ENCODE peak calls at places on chromosomes 11 and 22, in six cellular contexts. W, L, Z, F, C and I are unnamed samples.

GRCh38 chr11:131957891-131958290 is 587.5 kb downstream of the NTM start:
- DNase-seq in W (no peak), L (no peak), Z (no peak), F (no peak), C (no peak), I (no peak)

GRCh38 chr11:3859373-3859881 is 4.0 kb downstream of the STIM1 start:
- DNase-seq in W (peak; percentile 82), L (peak; percentile 80), Z (no peak), F (peak; percentile 75), C (no peak), I (peak; percentile 70)

GRCh38 chr22:20858615-20859416 is at the start of the genes PI4KA and SNAP29:
- DNase-seq in W (peak; percentile 99), L (peak; percentile 99), Z (peak; percentile 99), F (peak; percentile 99), C (peak; percentile 93), I (peak; percentile 100)

GRCh38 chr22:25636323-25636722 is 71.8 kb downstream of the GRK3 start:
- DNase-seq in W (no peak), L (no peak), Z (no peak), F (no peak), C (no peak), I (no peak)

GRCh38 chr11:110797453-110797852 is 85.2 kb upstream of the ARHGAP20 start:
- DNase-seq in W (no peak), L (no peak), Z (no peak), F (no peak), C (no peak), I (no peak)

GRCh38 chr11:61551630-61552029 is 29.2 kb downstream of the SYT7 start:
- DNase-seq in W (no peak), L (peak; percentile 82), Z (no peak), F (no peak), C (peak; percentile 34), I (no peak)

GRCh38 chr11:45894555-45895247 is 9.2 kb downstream of the MAPK8IP1 start:
- DNase-seq in W (no peak), L (no peak), Z (no peak), F (no peak), C (no peak), I (peak; percentile 20)

GRCh38 chr11:8219257-8220021 is 44.2 kb downstream of the LMO1 start:
- DNase-seq in W (peak; percentile 60), L (no peak), Z (peak; percentile 72), F (peak; percentile 63), C (peak; percentile 50), I (no peak)

GRCh38 chr11:33936745-33937612 is 45.1 kb upstream of the LMO2 start:
- DNase-seq in W (peak; percentile 65), L (peak; percentile 73), Z (no peak), F (no peak), C (no peak), I (peak; percentile 63)

GRCh38 chr11:60974726-60975125 is 3.2 kb downstream of the CD6 start:
- DNase-seq in W (no peak), L (no peak), Z (no peak), F (no peak), C (no peak), I (no peak)

GRCh38 chr22:45202333-45203149 is 38.2 kb downstream of the KIAA0930 start:
- DNase-seq in W (no peak), L (no peak), Z (no peak), F (no peak), C (no peak), I (no peak)

GRCh38 chr11:22459053-22459452 is 120.9 kb downstream of the SLC17A6 start:
- DNase-seq in W (no peak), L (no peak), Z (no peak), F (no peak), C (no peak), I (no peak)

GRCh38 chr11:72162891-72163492 is 27.5 kb downstream of the FOLR3 start:
- DNase-seq in W (no peak), L (no peak), Z (no peak), F (no peak), C (no peak), I (no peak)

GRCh38 chr11:116415095-116415494 is 357.7 kb downstream of the BUD13 start:
- DNase-seq in W (no peak), L (no peak), Z (no peak), F (no peak), C (no peak), I (no peak)

DNA sequence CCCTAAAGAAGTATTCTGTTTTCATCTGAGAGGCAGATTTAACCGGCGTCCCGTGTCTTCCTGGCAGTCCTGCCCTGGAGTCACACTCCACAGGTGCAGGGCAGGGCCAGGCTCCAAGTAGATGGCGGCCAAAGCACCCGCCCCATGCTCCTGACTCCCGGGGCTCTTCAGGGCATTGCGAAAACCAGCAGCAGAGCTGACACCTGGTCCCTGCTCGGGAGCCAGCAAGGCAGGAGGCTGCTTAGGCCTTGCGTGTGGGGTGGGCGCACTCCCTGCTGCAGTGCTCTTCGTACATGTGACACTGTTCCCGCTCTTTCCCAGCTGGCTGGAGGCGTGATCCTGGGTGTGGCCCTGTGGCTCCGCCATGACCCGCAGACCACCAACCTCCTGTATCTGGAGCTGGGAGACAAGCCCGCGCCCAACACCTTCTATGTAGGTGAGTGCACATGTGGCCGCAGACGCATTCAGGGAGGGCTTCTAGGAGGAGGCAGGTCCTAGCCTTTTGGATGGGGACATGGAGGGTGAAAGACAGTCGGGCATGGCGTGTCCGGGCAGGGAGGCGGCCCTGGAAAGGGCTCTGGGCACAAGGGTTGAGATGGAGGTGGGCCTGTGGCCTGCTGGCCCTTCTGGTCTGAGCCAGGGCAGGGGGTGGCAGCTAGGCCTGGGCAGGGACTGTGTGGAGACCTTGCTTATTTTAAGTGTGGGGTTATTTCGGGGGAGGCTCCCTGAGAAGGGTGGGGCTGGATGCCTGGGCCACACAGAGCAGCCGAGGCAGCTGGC is 10.3 kb upstream of the TSSC4 start:
- DNase-seq in W (no peak), L (no peak), Z (no peak), F (no peak), C (no peak), I (peak; percentile 78)
- H3K4me3 ChIP-seq in W (no peak overlapping the region), L (no peak overlapping the region), Z (no peak overlapping the region), F (no peak overlapping the region), C (no peak overlapping the region), I (no peak overlapping the region)

GRCh38 chr11:70077411-70078094 is 564 bp upstream of the ANO1 start:
- DNase-seq in W (no peak), L (no peak), Z (no peak), F (peak; percentile 13), C (no peak), I (no peak)

GRCh38 chr11:70079691-70080090 is 1.6 kb downstream of the ANO1 start:
- DNase-seq in W (no peak), L (no peak), Z (no peak), F (peak; percentile 3), C (no peak), I (no peak)

GRCh38 chr11:70080763-70081162 is 2.6 kb downstream of the ANO1 start:
- DNase-seq in W (no peak), L (no peak), Z (no peak), F (no peak), C (peak; percentile 38), I (peak; percentile 50)

GRCh38 chr11:70078095-70078795 is at the start of gene ANO1:
- DNase-seq in W (peak; percentile 50), L (no peak), Z (peak; percentile 58), F (peak; percentile 27), C (no peak), I (no peak)

DNA sequence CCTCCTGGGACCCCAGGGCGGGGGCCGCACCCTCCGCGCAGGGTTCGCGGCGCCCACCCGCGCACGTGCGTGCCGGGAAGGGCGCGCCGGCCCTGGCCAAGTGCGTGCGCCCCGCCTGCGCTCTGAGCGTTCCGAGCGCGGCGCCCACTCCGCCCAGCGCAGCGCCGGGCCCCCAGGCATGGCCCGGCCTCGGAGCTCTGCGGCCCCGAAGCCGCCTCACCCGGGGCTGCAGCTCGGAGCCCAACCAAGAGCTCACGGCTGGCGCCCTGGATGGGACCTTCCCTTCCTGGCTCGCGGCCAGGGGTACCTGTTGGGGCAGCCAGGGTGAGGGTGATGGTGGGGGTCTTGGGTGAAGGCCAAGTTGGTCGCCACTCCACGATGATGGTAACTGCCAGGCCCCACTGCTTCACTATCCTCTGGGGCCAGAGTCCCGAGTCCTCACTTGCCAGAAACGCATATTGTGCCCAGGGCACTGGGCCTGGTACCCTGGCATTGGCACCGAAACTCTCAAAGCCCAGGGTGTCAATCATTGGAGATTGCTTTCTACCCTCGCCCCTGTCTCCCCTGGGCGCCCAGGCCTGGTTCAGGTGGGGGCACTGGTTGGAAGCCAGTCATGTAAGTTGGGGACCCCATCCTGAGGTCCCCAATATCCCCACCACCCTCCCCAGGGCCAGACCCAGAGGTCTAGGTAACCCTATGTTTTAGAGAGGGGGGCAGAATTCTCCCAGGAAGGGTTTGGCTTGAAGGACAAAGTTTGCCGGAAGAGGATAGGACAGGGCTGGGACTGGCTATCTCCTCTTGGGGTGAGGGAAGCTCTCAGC is 889 bp downstream of the ANO1 start:
- DNase-seq in W (no peak), L (no peak), Z (peak; percentile 36), F (peak; percentile 15), C (no peak), I (peak; percentile 38)
- H3K4me1 ChIP-seq in W (no peaks in the 10 kb centered on the region), L (no peaks in the 10 kb centered on the region), Z (no peaks in the 10 kb centered on the region), F (no peaks in the 10 kb centered on the region), C (peaks cover 49% of the 10 kb centered on the region), I (no peaks in the 10 kb centered on the region)

DNA sequence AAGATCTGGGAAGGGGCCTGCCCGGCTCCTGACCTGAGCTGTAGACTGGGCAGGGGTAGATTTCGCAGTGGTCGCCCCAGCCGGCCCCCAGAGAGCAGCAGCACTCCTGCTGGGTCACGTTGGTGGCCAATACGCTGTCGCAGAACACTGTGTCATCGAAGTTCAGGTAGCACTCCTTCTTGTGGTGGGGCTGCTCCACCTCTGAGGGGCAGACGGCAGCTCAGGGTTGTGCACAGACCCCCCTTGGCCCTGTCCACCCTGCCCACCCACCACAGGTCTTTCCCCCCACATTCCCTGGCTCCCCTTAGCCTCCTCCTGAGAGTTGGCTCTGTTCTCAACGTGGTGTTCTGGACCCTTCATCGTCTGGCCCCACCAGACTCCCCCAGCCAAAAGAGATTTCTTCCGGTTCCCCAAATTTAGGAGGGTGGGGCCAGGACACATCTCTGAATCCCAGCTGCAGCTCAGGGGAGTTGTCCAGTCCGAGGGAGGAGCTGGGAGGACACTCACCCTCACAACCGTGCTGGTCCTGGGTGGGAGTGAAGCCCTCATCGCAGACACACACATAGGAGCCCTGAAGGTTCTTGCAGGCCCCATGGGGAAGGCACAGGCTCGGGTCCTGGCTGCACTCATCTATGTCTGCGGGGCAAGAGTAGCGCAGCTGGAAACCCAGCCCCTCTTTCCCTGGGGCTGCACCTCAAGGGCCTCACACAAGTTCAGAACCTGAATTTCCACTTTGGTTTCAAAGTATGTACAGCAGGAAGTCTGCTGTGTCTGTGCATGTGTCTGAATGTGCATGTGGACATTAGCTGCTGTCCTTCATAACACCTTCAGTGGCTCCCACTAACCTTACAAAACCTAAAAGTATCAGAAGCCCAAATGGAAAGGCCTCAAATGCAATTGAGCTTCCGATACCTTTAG is 16.5 kb downstream of the SCYL1 start:
- DNase-seq in W (no peak), L (no peak), Z (no peak), F (no peak), C (no peak), I (no peak)
- TF ChIP-seq CTCF in W (no peak), L (no peak), Z (no peak), F (no peak), C (peak; percentile 3), I (no peak)

DNA sequence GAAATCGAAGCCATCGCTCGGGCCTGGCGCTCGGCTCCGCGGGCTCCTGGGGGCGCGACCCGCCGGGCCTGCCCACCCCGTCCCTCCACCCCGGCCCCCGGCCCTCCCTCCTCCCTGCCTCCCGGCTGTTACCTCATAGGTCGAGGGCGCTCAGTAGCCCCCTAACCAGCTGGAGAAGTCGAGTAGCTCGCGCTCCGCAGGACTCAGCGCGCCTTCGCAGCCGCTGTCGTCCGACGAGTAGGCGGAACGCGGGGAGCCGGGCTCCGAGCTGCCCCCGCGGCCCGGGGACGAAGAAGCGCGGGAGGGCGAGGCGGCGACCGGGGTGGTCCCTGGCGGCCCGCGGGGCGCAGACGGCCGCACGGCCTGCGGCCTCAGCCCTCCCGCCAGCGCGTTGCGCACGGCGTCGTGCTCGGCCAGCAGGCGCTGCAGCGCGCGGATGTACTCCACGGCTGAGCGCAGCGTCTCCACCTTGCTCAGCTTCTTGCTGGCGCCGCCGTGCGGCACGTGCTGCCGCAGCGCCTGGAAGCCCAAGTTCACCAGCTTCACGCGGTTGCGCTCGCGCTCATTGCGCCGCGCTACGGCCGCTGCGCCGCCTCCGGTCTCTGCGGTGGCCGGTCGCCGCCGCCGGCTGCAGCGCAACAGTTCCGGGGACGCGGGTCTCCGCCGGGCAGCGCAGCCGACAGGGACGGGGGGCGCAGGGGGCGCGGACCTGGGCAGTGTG is 627 bp downstream of the ASCL2 start:
- DNase-seq in W (peak; percentile 65), L (no peak), Z (peak; percentile 87), F (peak; percentile 77), C (no peak), I (peak; percentile 61)
- H3K4me3 ChIP-seq in W (peak overlapping the region; percentile 26), L (peak overlapping the region; percentile 44), Z (peak overlapping the region; percentile 49), F (no peak overlapping the region), C (peak overlapping the region; percentile 56), I (peak overlapping the region; percentile 46)